ENCODE peak calls at places on chromosomes 2 and 18, in six cellular contexts. I is GM12878, Z is HCT116, H is SK-N-SH, R is HepG2, O is H1. K is an unnamed sample.

GRCh38 chr2:8154936-8155335 is 526.9 kb upstream of the ID2 start:
- DNase-seq in I (no peak), Z (no peak), H (no peak), R (no peak), O (no peak), K (no peak)

GRCh38 chr2:128535928-128536327 is 217.3 kb upstream of the HS6ST1 start:
- DNase-seq in I (no peak), Z (peak; percentile 54), H (no peak), R (peak; percentile 23), O (no peak), K (no peak)

GRCh38 chr2:239735131-239735828 is 289.9 kb downstream of the NDUFA10 start:
- DNase-seq in I (no peak), Z (no peak), H (no peak), R (peak; percentile 32), O (no peak), K (no peak)

GRCh38 chr18:48949606-48950535 is 894 bp downstream of the SMAD7 start:
- DNase-seq in I (no peak), Z (no peak), H (peak; percentile 71), R (no peak), O (no peak), K (peak; percentile 64)

GRCh38 chr2:29322011-29322410 is 206.8 kb downstream of the CLIP4 start:
- DNase-seq in I (no peak), Z (no peak), H (no peak), R (no peak), O (no peak), K (no peak)

GRCh38 chr18:24544141-24544498 is 83.7 kb downstream of the HRH4 start:
- DNase-seq in I (no peak), Z (peak; percentile 22), H (peak; percentile 39), R (peak; percentile 22), O (no peak), K (peak; percentile 16)

GRCh38 chr2:25041307-25041927 is 459 bp upstream of the EFR3B start:
- DNase-seq in I (no peak), Z (peak; percentile 50), H (peak; percentile 85), R (peak; percentile 71), O (peak; percentile 57), K (peak; percentile 89)

GRCh38 chr18:25941556-25941955 is 148.9 kb downstream of the SS18 start:
- DNase-seq in I (no peak), Z (no peak), H (no peak), R (no peak), O (no peak), K (no peak)

GRCh38 chr2:29459445-29460179 is 344.4 kb downstream of the CLIP4 start:
- DNase-seq in I (no peak), Z (no peak), H (no peak), R (no peak), O (no peak), K (no peak)

DNA sequence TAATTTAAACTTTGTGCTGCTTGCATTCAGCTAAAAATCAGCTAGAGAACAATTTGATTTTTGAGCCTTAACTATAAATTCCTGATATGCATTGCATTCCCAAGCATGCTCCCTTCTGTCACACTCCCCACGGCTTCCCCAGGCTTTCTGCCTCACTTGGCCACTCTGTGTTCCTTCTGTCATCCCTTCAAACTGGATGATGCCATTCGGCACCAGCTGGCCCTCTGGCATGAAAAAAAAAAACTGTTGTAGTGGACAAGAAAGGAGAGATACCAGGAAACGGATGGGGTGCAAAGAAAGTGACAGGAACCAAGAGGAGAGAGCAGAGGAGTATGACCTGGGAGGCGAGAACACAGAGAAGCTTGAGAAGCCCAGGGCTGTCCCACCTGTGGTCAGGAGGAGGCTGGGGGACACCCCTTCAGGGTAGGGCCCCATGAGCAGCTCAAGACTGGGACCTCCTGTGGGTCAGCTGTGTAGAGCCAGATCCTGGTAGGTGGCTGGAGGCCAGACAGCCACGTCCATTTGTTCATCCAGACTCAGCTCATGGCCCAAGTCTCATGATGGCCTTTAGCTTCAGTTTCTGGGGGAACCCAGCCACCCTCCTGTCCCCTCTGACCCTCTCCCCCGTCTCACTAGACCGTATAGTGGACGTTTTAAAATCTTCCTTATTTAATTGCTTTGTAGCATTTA is 211.8 kb downstream of the GBX2 start:
- DNase-seq in I (no peak), Z (no peak), H (no peak), R (no peak), O (no peak), K (no peak)
- TF ChIP-seq JUND in I (no peak), Z (no peak), H (no peak), R (no peak), O (no peak), K (no peak)

DNA sequence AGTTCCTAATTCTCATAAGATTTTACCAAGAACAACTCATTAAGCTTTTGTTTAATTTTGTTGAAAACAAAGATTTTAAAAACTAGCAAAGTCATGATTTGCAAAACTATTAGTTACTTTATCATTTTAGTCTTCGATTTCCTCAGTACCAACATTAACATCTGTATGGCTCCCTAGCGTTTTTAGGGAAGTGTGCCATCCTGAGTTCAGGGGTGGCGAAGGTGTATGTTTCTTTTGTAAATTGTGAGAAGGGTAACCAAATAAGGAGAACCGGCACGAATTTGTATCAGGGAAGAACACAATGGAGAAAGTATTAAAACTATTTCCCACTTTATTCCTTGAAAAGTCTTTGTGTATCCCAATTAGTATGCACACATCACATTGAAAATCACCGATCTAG is 419.9 kb downstream of the DSC3 start:
- DNase-seq in I (no peak), Z (no peak), H (no peak), R (no peak), O (no peak), K (no peak)
- TF ChIP-seq JUND in I (no peak), Z (no peak), H (no peak), R (no peak), O (no peak), K (no peak)

GRCh38 chr2:141791521-141791920 is 339.3 kb downstream of the LRP1B start:
- DNase-seq in I (no peak), Z (no peak), H (no peak), R (no peak), O (no peak), K (no peak)
- TF ChIP-seq JUND in I (no peak), Z (no peak), H (no peak), R (no peak), O (no peak), K (no peak)

GRCh38 chr2:195582188-195582587 is 74.8 kb upstream of the SLC39A10 start:
- DNase-seq in I (no peak), Z (no peak), H (no peak), R (no peak), O (no peak), K (no peak)
- TF ChIP-seq JUND in I (no peak), Z (no peak), H (no peak), R (no peak), O (no peak), K (no peak)

GRCh38 chr2:70905443-70905842 is 30.3 kb upstream of the ATP6V1B1 start:
- DNase-seq in I (no peak), Z (no peak), H (no peak), R (no peak), O (no peak), K (no peak)

GRCh38 chr2:70906022-70906421 is 29.7 kb upstream of the ATP6V1B1 start:
- DNase-seq in I (no peak), Z (no peak), H (no peak), R (no peak), O (no peak), K (no peak)

GRCh38 chr2:70903641-70904340 is 31.9 kb upstream of the ATP6V1B1 start:
- DNase-seq in I (no peak), Z (no peak), H (no peak), R (no peak), O (no peak), K (no peak)

GRCh38 chr2:70903171-70903570 is 32.5 kb upstream of the ATP6V1B1 start:
- DNase-seq in I (no peak), Z (no peak), H (no peak), R (no peak), O (no peak), K (no peak)

GRCh38 chr2:70904371-70905216 is 31.1 kb upstream of the ATP6V1B1 start:
- DNase-seq in I (no peak), Z (no peak), H (no peak), R (no peak), O (no peak), K (no peak)
- TF ChIP-seq JUND in I (no peak), Z (no peak), H (no peak), R (no peak), O (no peak), K (no peak)

K was measured in T47D.